ENCODE peak calls at places on chromosomes 7 and 10, in seven cellular contexts. A is pons; V is neural crest cell; Q is M059J; X is left cardiac atrium; H is stimulated activated CD4-positive, alpha-beta T cell treated with anti-CD3 and anti-CD28 coated beads, Interleukin-2, amount 100 ng/mL, for 48 hours; Y is effector CD4-positive, alpha-beta T cell. N is an unnamed sample.

GRCh38 chr10:18659784-18660561 is 742 bp downstream of the ARL5B start:
- DNase-seq in A (peak; percentile 49), V (no peak), Q (peak; percentile 49), X (no peak), H (no peak), Y (no peak), N (peak; percentile 35)

GRCh38 chr7:72161534-72161933 is 250.6 kb downstream of the CALN1 start:
- DNase-seq in A (no peak), V (no peak), Q (no peak), X (no peak), H (no peak), Y (no peak), N (no peak)

GRCh38 chr10:124695259-124695658 is 48.9 kb downstream of the FAM53B start:
- DNase-seq in A (no peak), V (no peak), Q (no peak), X (no peak), H (no peak), Y (no peak), N (no peak)

GRCh38 chr7:129210256-129210988 is 14.4 kb upstream of the AHCYL2 start:
- DNase-seq in A (peak; percentile 51), V (peak; percentile 82), Q (peak; percentile 48), X (peak; percentile 86), H (peak; percentile 78), Y (peak; percentile 42), N (peak; percentile 51)

GRCh38 chr10:129417164-129417563 is 49.9 kb upstream of the MGMT start:
- DNase-seq in A (no peak), V (no peak), Q (peak; percentile 10), X (no peak), H (no peak), Y (no peak), N (no peak)

GRCh38 chr7:1596181-1597043 is 26.6 kb upstream of the PSMG3 start:
- DNase-seq in A (no peak), V (no peak), Q (no peak), X (no peak), H (no peak), Y (no peak), N (no peak)

GRCh38 chr7:2966466-2967078 is 77.1 kb downstream of the CARD11 start:
- DNase-seq in A (no peak), V (no peak), Q (no peak), X (no peak), H (no peak), Y (no peak), N (no peak)

GRCh38 chr10:12757351-12757750 is 244.2 kb downstream of the CCDC3 start:
- DNase-seq in A (no peak), V (no peak), Q (no peak), X (no peak), H (no peak), Y (no peak), N (no peak)

GRCh38 chr7:141288626-141289025 is 214.8 kb downstream of the TMEM178B start:
- DNase-seq in A (no peak), V (no peak), Q (no peak), X (no peak), H (no peak), Y (no peak), N (no peak)

GRCh38 chr10:89206402-89207180 is 526 bp downstream of the CH25H start:
- DNase-seq in A (no peak), V (peak; percentile 9), Q (peak; percentile 40), X (no peak), H (no peak), Y (peak; percentile 24), N (no peak)

GRCh38 chr7:50731703-50732582 is 50.8 kb downstream of the GRB10 start:
- DNase-seq in A (no peak), V (no peak), Q (no peak), X (no peak), H (no peak), Y (no peak), N (no peak)